ENCODE peak calls at places on chromosome 4, in four cellular contexts. One of them, this sample, is unnamed.

GRCh38 chr4:143335979-143336827 is 473 bp upstream of the GAB1 start:
- DNase-seq in A549: peak; percentile 38
- DNase-seq in K562: peak; percentile 82
- DNase-seq in GM12878: no peak
- DNase-seq in this sample: peak; percentile 71

GRCh38 chr4:87961993-87962791 is 13.3 kb upstream of the SPP1 start:
- DNase-seq in A549: no peak
- DNase-seq in K562: no peak
- DNase-seq in GM12878: no peak
- DNase-seq in this sample: no peak

GRCh38 chr4:66275381-66276060 is 605.2 kb upstream of the EPHA5 start:
- DNase-seq in A549: no peak
- DNase-seq in K562: no peak
- DNase-seq in GM12878: no peak
- DNase-seq in this sample: no peak

GRCh38 chr4:139453041-139453370 is 915 bp upstream of the RAB33B start:
- DNase-seq in A549: peak; percentile 70
- DNase-seq in K562: no peak
- DNase-seq in GM12878: peak; percentile 59
- DNase-seq in this sample: peak; percentile 88

GRCh38 chr4:123995939-123996338 is 599.3 kb downstream of the SPRY1 start:
- DNase-seq in A549: no peak
- DNase-seq in K562: no peak
- DNase-seq in GM12878: no peak
- DNase-seq in this sample: no peak

GRCh38 chr4:8398347-8398746 is 42.2 kb downstream of the ACOX3 start:
- DNase-seq in A549: no peak
- DNase-seq in K562: no peak
- DNase-seq in GM12878: no peak
- DNase-seq in this sample: no peak

GRCh38 chr4:98203406-98204235 is 57.6 kb upstream of the RAP1GDS1 start:
- DNase-seq in A549: no peak
- DNase-seq in K562: no peak
- DNase-seq in GM12878: peak; percentile 30
- DNase-seq in this sample: no peak

GRCh38 chr4:139300431-139301142 is 718 bp upstream of the NAA15 start:
- DNase-seq in A549: peak; percentile 15
- DNase-seq in K562: no peak
- DNase-seq in GM12878: peak; percentile 36
- DNase-seq in this sample: no peak

GRCh38 chr4:180059216-180059881 is 2183.9 kb upstream of the TENM3 start:
- DNase-seq in A549: peak; percentile 0
- DNase-seq in K562: no peak
- DNase-seq in GM12878: no peak
- DNase-seq in this sample: no peak

GRCh38 chr4:188154668-188155423 is 15.6 kb downstream of the TRIML1 start:
- DNase-seq in A549: peak; percentile 15
- DNase-seq in K562: no peak
- DNase-seq in GM12878: no peak
- DNase-seq in this sample: no peak

GRCh38 chr4:137124278-137124932 is 407.9 kb downstream of the PCDH18 start:
- DNase-seq in A549: peak; percentile 7
- DNase-seq in K562: no peak
- DNase-seq in GM12878: peak; percentile 1
- DNase-seq in this sample: peak; percentile 17

GRCh38 chr4:95431678-95432077 is 117.1 kb downstream of the UNC5C start:
- DNase-seq in A549: no peak
- DNase-seq in K562: no peak
- DNase-seq in GM12878: no peak
- DNase-seq in this sample: no peak

GRCh38 chr4:41142356-41142755 is 72.0 kb downstream of the APBB2 start:
- DNase-seq in A549: no peak
- DNase-seq in K562: no peak
- DNase-seq in GM12878: no peak
- DNase-seq in this sample: no peak

GRCh38 chr4:95095352-95095974 is 337.7 kb downstream of the BMPR1B start:
- DNase-seq in A549: no peak
- DNase-seq in K562: no peak
- DNase-seq in GM12878: no peak
- DNase-seq in this sample: peak; percentile 5

GRCh38 chr4:141027421-141027820 is 105.8 kb downstream of the RNF150 start:
- DNase-seq in A549: no peak
- DNase-seq in K562: no peak
- DNase-seq in GM12878: no peak
- DNase-seq in this sample: no peak

GRCh38 chr4:147103403-147103946 is 157.8 kb upstream of the TTC29 start:
- DNase-seq in A549: peak; percentile 7
- DNase-seq in K562: no peak
- DNase-seq in GM12878: no peak
- DNase-seq in this sample: no peak

GRCh38 chr4:183757105-183757504 is 98.0 kb downstream of the TRAPPC11 start:
- DNase-seq in A549: no peak
- DNase-seq in K562: no peak
- DNase-seq in GM12878: no peak
- DNase-seq in this sample: no peak

GRCh38 chr4:26152051-26152450 is 168.8 kb upstream of the RBPJ start:
- DNase-seq in A549: no peak
- DNase-seq in K562: no peak
- DNase-seq in GM12878: no peak
- DNase-seq in this sample: no peak

GRCh38 chr4:184660978-184661377 is 11.4 kb downstream of the PRIMPOL start:
- DNase-seq in A549: no peak
- DNase-seq in K562: no peak
- DNase-seq in GM12878: no peak
- DNase-seq in this sample: no peak

GRCh38 chr4:182185491-182185890 is 57.7 kb upstream of the TENM3 start:
- DNase-seq in A549: no peak
- DNase-seq in K562: no peak
- DNase-seq in GM12878: no peak
- DNase-seq in this sample: no peak

GRCh38 chr4:6671648-6672047 is 22.0 kb upstream of the S100P start:
- DNase-seq in A549: no peak
- DNase-seq in K562: no peak
- DNase-seq in GM12878: no peak
- DNase-seq in this sample: no peak

GRCh38 chr4:6676722-6677558 is 16.7 kb upstream of the S100P start:
- DNase-seq in A549: no peak
- DNase-seq in K562: no peak
- DNase-seq in GM12878: no peak
- DNase-seq in this sample: no peak

GRCh38 chr4:6673660-6674499 is 19.8 kb upstream of the S100P start:
- DNase-seq in A549: peak; percentile 89
- DNase-seq in K562: peak; percentile 96
- DNase-seq in GM12878: peak; percentile 80
- DNase-seq in this sample: peak; percentile 90

GRCh38 chr4:6672131-6672530 is 21.5 kb upstream of the S100P start:
- DNase-seq in A549: no peak
- DNase-seq in K562: no peak
- DNase-seq in GM12878: no peak
- DNase-seq in this sample: no peak

DNA sequence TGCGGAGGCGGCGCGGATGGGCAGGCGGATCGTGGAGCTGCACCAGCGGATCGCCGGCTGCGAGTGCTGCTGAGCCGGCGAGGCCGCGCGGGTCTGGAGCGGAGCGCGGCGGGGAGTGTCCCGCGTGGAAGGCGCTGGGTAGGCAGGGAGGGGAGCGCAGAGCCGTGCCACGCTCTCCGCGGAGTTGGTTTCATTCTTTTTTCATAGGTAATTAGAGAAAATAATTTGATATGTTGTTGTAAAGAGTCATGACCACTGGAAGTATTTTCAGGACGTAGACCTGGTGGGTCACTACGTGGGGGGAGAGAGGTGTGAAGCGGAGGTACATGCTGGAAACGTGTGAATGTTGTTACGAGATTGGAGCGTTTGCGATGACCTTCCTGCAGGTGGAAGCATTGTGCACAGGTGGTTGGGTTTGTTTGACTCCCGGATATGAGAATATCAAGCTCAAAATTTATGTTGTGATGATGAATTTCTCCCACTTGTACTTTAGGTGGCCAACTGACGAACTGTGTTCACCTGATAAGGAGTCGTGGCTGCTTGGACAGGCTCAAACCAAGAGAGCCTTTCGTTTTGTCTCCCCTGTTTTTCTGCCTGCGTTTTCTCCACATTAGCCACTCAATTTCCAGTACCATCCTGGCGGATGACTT is 19.1 kb upstream of the S100P start:
- DNase-seq in A549: no peak
- DNase-seq in K562: no peak
- DNase-seq in GM12878: peak; percentile 45
- DNase-seq in this sample: peak; percentile 60
- TF ChIP-seq POLR2AphosphoS2 in A549: no peak
- TF ChIP-seq POLR2AphosphoS2 in K562: no peak
- TF ChIP-seq POLR2AphosphoS2 in GM12878: no peak
- TF ChIP-seq POLR2AphosphoS2 in this sample: no peak

GRCh38 chr4:174404677-174405076 is 117.6 kb downstream of the HPGD start:
- DNase-seq in A549: no peak
- DNase-seq in K562: no peak
- DNase-seq in GM12878: no peak
- DNase-seq in this sample: no peak
- TF ChIP-seq POLR2AphosphoS2 in A549: no peak
- TF ChIP-seq POLR2AphosphoS2 in K562: no peak
- TF ChIP-seq POLR2AphosphoS2 in GM12878: no peak
- TF ChIP-seq POLR2AphosphoS2 in this sample: no peak

GRCh38 chr4:3637326-3638016 is 105.2 kb upstream of the LRPAP1 start:
- DNase-seq in A549: no peak
- DNase-seq in K562: no peak
- DNase-seq in GM12878: no peak
- DNase-seq in this sample: no peak

GRCh38 chr4:3640587-3640962 is 108.4 kb upstream of the LRPAP1 start:
- DNase-seq in A549: no peak
- DNase-seq in K562: peak; percentile 25
- DNase-seq in GM12878: no peak
- DNase-seq in this sample: no peak

GRCh38 chr4:3639613-3640586 is 107.7 kb upstream of the LRPAP1 start:
- DNase-seq in A549: no peak
- DNase-seq in K562: no peak
- DNase-seq in GM12878: no peak
- DNase-seq in this sample: no peak

GRCh38 chr4:3636628-3637320 is 104.6 kb upstream of the LRPAP1 start:
- DNase-seq in A549: no peak
- DNase-seq in K562: no peak
- DNase-seq in GM12878: no peak
- DNase-seq in this sample: no peak

GRCh38 chr4:3638080-3638715 is 106.0 kb upstream of the LRPAP1 start:
- DNase-seq in A549: no peak
- DNase-seq in K562: no peak
- DNase-seq in GM12878: no peak
- DNase-seq in this sample: no peak
- TF ChIP-seq POLR2AphosphoS2 in A549: no peak
- TF ChIP-seq POLR2AphosphoS2 in K562: no peak
- TF ChIP-seq POLR2AphosphoS2 in GM12878: no peak
- TF ChIP-seq POLR2AphosphoS2 in this sample: no peak

GRCh38 chr4:54169176-54169575 is 59.9 kb upstream of the PDGFRA start:
- DNase-seq in A549: no peak
- DNase-seq in K562: no peak
- DNase-seq in GM12878: no peak
- DNase-seq in this sample: no peak

GRCh38 chr4:54167508-54167907 is 61.6 kb upstream of the PDGFRA start:
- DNase-seq in A549: no peak
- DNase-seq in K562: no peak
- DNase-seq in GM12878: no peak
- DNase-seq in this sample: no peak

GRCh38 chr4:54176202-54176601 is 52.9 kb upstream of the PDGFRA start:
- DNase-seq in A549: no peak
- DNase-seq in K562: no peak
- DNase-seq in GM12878: no peak
- DNase-seq in this sample: peak; percentile 6

GRCh38 chr4:54172156-54172555 is 56.9 kb upstream of the PDGFRA start:
- DNase-seq in A549: no peak
- DNase-seq in K562: no peak
- DNase-seq in GM12878: no peak
- DNase-seq in this sample: no peak

GRCh38 chr4:54173281-54173912 is 55.7 kb upstream of the PDGFRA start:
- DNase-seq in A549: no peak
- DNase-seq in K562: no peak
- DNase-seq in GM12878: no peak
- DNase-seq in this sample: no peak
- TF ChIP-seq POLR2AphosphoS2 in A549: no peak
- TF ChIP-seq POLR2AphosphoS2 in K562: no peak
- TF ChIP-seq POLR2AphosphoS2 in GM12878: no peak
- TF ChIP-seq POLR2AphosphoS2 in this sample: no peak

This sample was measured in HepG2.